ENCODE peak calls at places on chromosomes 11 and 22, in five cellular contexts. P is K562, M is HepG2, W is GM12878, G is SK-N-SH. I is an unnamed sample.

GRCh38 chr11:126140932-126141291 is 70.5 kb downstream of the RPUSD4 start:
- DNase-seq in G (peak), W (no peak), P (no peak), M (no peak), I (no peak)

GRCh38 chr11:72673943-72674828 is at the start of gene PDE2A:
- DNase-seq in W (no peak), M (no peak), P (no peak), G (peak), I (no peak)

GRCh38 chr11:102284008-102284407 is 33.3 kb upstream of the BIRC3 start:
- DNase-seq in W (no peak), P (no peak), G (no peak), M (no peak), I (no peak)

GRCh38 chr11:45071232-45071631 is 75.2 kb upstream of the PRDM11 start:
- DNase-seq in M (no peak), G (no peak), P (no peak), W (no peak), I (no peak)

GRCh38 chr11:119361056-119361787 is 14.7 kb upstream of the MFRP start:
- DNase-seq in G (peak), W (no peak), M (peak), P (peak), I (peak)

GRCh38 chr11:35359321-35360058 is 59.9 kb downstream of the SLC1A2 start:
- DNase-seq in M (peak), W (no peak), P (no peak), G (no peak), I (no peak)

GRCh38 chr11:61357233-61357893 is 4.3 kb downstream of the CYB561A3 start:
- DNase-seq in M (no peak), P (no peak), G (no peak), W (peak), I (no peak)

GRCh38 chr11:17008099-17008498 is 6.1 kb downstream of the PLEKHA7 start:
- DNase-seq in M (no peak), W (no peak), P (no peak), G (no peak), I (no peak)

GRCh38 chr11:9150501-9150900 is 59.1 kb upstream of the SCUBE2 start:
- DNase-seq in M (no peak), P (no peak), W (no peak), G (no peak), I (no peak)

GRCh38 chr22:47043835-47044721 is 281.6 kb downstream of the TBC1D22A start:
- DNase-seq in P (no peak), G (no peak), W (no peak), M (no peak), I (no peak)

GRCh38 chr11:70317576-70318305 is 47.3 kb downstream of the PPFIA1 start:
- DNase-seq in G (no peak), M (no peak), W (no peak), P (no peak), I (no peak)

GRCh38 chr11:65921033-65921555 is 1.9 kb downstream of the DRAP1 start:
- DNase-seq in G (no peak), W (no peak), P (no peak), M (no peak), I (no peak)

DNA sequence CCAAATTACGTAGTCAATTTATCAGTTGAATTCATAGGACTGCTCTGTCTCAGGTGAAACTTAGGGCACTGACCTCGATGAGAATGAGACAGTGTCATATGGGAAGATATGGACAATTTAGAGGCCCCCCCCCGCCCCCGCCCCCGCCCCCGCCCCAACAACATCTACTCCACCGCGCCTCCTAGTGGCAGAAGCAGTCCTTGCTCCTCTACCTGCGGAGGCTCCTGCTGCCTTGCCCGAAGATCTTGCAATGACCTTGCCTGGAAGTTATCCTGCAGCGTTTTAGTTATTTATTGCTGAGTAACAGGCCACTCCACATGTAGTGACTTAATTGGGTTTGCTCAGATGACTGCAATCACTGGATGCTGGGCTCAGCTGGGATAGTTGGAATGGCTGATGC is 15.1 kb downstream of the SERPINH1 start:
- DNase-seq in G (peak), W (no peak), M (no peak), P (peak), I (no peak)
- TF ChIP-seq ZBTB33 in G (no peak), W (no peak), M (no peak), P (no peak), I (no peak)

DNA sequence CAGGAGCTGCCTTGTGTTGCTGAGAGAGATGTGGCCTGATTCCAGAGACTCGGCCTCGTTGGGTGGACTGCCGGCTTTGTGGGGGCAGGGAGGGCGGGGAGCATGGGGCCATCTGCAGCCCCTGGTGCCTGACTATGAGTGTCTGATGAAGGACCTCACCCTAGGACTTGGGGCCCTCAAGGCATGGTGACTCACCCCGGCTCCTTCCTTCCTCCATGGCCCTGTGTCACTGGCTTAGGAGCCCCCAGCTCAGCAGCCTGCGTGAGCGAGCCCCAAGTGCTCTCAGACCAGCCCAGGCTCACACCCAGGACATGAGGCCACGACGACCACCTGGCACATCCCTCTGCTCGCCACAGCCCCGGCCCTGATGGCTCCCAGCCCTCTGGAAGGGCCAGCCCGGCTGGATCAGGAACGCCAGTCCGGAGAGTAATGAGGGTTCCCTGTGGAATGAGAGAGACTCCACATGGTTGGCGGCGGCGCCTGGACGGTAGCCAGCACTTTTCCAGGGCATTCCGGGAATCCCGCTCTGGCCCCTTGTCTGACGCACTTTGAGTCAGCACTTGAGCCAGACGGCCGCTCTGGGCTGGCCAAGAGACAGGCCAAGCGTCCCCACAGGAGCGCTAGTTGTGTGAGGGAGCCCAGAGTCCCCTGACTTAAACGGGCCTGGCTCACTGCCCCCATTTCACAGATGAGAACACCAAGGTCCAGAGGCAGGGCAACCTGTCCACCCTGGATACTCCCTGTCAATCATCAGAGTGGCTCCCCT is 50.6 kb upstream of the SHISAL1 start:
- DNase-seq in W (no peak), M (peak), P (no peak), G (peak), I (no peak)
- TF ChIP-seq MAX in W (no peak), M (no peak), P (no peak), G (peak), I (no peak)

GRCh38 chr11:130947889-130948288 is 31.6 kb upstream of the SNX19 start:
- DNase-seq in P (no peak), W (no peak), M (no peak), G (no peak), I (no peak)
- TF ChIP-seq ZBTB33 in P (no peak), W (no peak), M (no peak), G (no peak), I (no peak)

DNA sequence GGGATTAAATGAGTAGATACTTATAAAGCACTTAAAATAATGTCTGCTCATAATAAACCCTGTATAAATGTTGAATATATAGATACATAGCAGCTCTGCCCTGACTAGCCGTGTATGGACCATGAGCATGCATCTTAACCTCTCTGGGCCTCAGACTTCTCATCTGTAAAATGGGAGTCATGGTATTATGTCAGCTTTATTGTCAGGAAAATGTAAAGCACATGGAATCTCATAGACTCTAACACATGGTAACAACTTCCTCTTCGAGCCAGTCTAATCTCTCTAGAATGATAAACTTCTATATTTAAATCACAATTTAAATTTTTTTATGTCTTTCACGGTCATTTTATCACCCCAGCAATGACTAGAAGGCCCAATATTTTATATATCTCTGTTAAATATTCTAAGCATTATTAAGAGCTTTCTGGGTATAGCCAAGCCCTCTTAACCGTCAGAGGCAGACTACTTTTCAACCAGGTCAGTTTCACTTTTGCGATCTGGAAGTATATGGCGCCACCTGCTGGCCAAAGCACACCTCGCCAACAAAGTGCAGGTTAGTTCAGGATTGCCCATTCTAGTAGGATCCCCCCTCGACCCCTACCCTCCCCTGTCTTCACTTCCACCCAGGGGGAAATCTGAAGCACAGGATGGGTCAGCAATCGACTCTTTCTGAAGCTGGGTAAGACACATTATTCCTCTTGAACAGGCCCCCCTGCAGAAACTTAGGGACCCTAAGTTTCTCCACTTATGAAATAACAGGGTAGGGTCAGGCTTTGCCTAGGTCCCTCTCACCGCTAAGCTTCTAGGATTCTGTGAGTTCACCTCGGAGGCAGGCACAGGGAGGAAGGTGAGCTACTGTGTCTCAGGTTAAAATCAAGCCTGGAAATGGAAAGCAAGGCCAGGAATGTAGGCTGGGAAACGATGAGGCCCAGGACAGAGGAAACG is 36.0 kb downstream of the KCNJ1 start:
- DNase-seq in M (peak), W (peak), P (peak), G (peak), I (peak)
- TF ChIP-seq MAX in M (no peak), W (no peak), P (no peak), G (no peak), I (no peak)

GRCh38 chr22:19610518-19611253 is 86.5 kb upstream of the CLDN5 start:
- DNase-seq in P (no peak), M (no peak), G (no peak), W (no peak), I (no peak)

GRCh38 chr22:19614546-19614884 is 90.3 kb upstream of the CLDN5 start:
- DNase-seq in G (no peak), W (no peak), P (no peak), M (no peak), I (no peak)

GRCh38 chr22:19611590-19611989 is 87.4 kb upstream of the CLDN5 start:
- DNase-seq in M (no peak), P (no peak), W (no peak), G (no peak), I (no peak)

GRCh38 chr22:19615001-19615461 is 90.8 kb upstream of the CLDN5 start:
- DNase-seq in G (no peak), P (no peak), W (no peak), M (no peak), I (no peak)

GRCh38 chr22:19612866-19613572 is 88.8 kb upstream of the CLDN5 start:
- DNase-seq in W (no peak), G (no peak), M (no peak), P (no peak), I (no peak)
- TF ChIP-seq ZBTB33 in W (no peak), G (no peak), M (no peak), P (no peak), I (no peak)

DNA sequence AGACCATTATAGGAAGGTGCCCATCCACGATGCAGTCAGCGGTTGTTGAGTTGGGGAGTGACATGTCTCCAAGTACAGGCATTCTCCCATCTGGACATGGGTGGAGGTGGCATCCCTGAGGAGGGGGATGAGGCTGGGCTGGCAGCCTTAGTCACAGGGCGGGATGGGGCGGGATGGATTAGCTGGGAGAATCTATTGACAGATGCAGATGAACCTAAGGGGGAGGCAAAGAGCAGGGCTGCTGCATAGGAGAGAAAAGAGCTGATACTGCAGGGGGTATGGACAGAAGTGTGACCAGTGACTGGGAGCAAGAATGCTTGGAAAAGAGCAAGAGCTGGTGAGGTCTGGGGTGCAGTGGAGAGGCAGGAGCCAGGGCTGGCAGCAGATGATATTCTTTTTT is 42.7 kb downstream of the SCN3B start:
- DNase-seq in P (no peak), M (no peak), W (no peak), G (no peak), I (no peak)
- TF ChIP-seq MAX in P (no peak), M (no peak), W (no peak), G (no peak), I (no peak)

GRCh38 chr22:30127749-30128166 is 47.5 kb downstream of the HORMAD2 start:
- DNase-seq in G (no peak), M (no peak), W (no peak), P (no peak), I (no peak)
- TF ChIP-seq ZBTB33 in G (no peak), M (no peak), W (no peak), P (no peak), I (no peak)

I was measured in HCT116.